ENCODE peak calls at places on chromosomes 16 and 17, in ten cellular contexts. M is left lung, K is heart right ventricle, V is kidney, Q is esophagus squamous epithelium, N is uterus, Z is HCT116, J is A549, I is MM.1S, B is pancreas. O is an unnamed sample.

GRCh38 chr17:27929990-27930389 is 36.8 kb upstream of the LYRM9 start:
- DNase-seq in M (no peak), K (no peak), V (no peak), Q (no peak), N (no peak), Z (no peak), J (no peak), I (no peak), B (no peak), O (no peak)

GRCh38 chr17:75693500-75694481 is 26.7 kb downstream of the SAP30BP start:
- DNase-seq in M (peak; percentile 76), K (peak; percentile 76), V (peak; percentile 92), Q (no peak), N (peak; percentile 64), Z (peak; percentile 76), J (peak; percentile 65), I (no peak), B (peak; percentile 70), O (peak; percentile 90)

GRCh38 chr17:78865682-78866390 is 25.2 kb upstream of the USP36 start:
- DNase-seq in M (peak; percentile 81), K (peak; percentile 84), V (peak; percentile 85), Q (no peak), N (peak; percentile 82), Z (peak; percentile 73), J (peak; percentile 77), I (peak; percentile 61), B (peak; percentile 94), O (peak; percentile 86)

GRCh38 chr17:59373879-59374495 is 42.5 kb downstream of the YPEL2 start:
- DNase-seq in M (no peak), K (no peak), V (no peak), Q (no peak), N (peak; percentile 60), Z (no peak), J (no peak), I (no peak), B (no peak), O (no peak)

GRCh38 chr17:19379306-19380075 is 1.2 kb downstream of the MAPK7 start:
- DNase-seq in M (no peak), K (no peak), V (peak; percentile 60), Q (no peak), N (peak; percentile 17), Z (no peak), J (no peak), I (no peak), B (no peak), O (peak; percentile 58)

GRCh38 chr17:50903604-50904521 is 37.7 kb upstream of the TOB1 start:
- DNase-seq in M (no peak), K (no peak), V (no peak), Q (no peak), N (no peak), Z (no peak), J (no peak), I (no peak), B (no peak), O (no peak)

GRCh38 chr17:36590082-36590481 is 1.6 kb upstream of the DHRS11 start:
- DNase-seq in M (no peak), K (no peak), V (no peak), Q (no peak), N (no peak), Z (no peak), J (no peak), I (no peak), B (no peak), O (no peak)

GRCh38 chr16:53946745-53947386 is 242.9 kb downstream of the FTO start:
- DNase-seq in M (no peak), K (no peak), V (no peak), Q (no peak), N (no peak), Z (no peak), J (no peak), I (no peak), B (no peak), O (no peak)

GRCh38 chr17:64694207-64694606 is 32.1 kb upstream of the SMURF2 start:
- DNase-seq in M (peak; percentile 83), K (peak; percentile 33), V (no peak), Q (no peak), N (peak; percentile 57), Z (peak; percentile 99), J (peak; percentile 66), I (no peak), B (peak; percentile 72), O (peak; percentile 78)

GRCh38 chr17:44087319-44087718 is 16.8 kb downstream of the G6PC3 start:
- DNase-seq in M (no peak), K (no peak), V (no peak), Q (no peak), N (no peak), Z (no peak), J (no peak), I (no peak), B (no peak), O (no peak)

GRCh38 chr17:57442914-57443571 is 186.7 kb downstream of the MSI2 start:
- DNase-seq in M (no peak), K (peak; percentile 52), V (peak; percentile 88), Q (no peak), N (no peak), Z (no peak), J (no peak), I (no peak), B (no peak), O (no peak)

GRCh38 chr17:69608808-69609494 is 194.5 kb downstream of the MAP2K6 start:
- DNase-seq in M (no peak), K (no peak), V (no peak), Q (no peak), N (no peak), Z (no peak), J (no peak), I (no peak), B (no peak), O (no peak)

DNA sequence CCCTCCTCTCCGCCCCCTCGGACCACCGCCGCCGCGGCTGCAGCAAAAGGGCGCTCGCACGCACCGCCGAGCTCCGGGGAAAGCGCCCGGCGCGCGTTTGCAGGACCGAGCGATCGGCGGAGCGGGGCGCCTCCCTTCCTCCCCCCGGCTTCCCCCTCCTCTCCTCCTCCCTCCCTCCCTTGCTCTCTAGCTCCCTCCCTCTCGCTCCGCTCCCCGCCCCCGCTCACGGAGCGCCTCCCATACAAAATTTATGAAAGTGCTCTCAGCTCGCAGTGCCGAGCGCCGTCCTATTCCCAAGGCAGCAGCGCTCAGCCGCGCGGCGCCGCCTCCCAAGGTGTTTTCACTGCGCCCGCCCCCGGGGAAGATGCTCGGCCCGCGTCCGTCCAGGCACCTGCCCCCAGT is at the start of gene RTN4RL1:
- DNase-seq in M (peak; percentile 76), K (peak; percentile 76), V (peak; percentile 93), Q (no peak), N (peak; percentile 61), Z (peak; percentile 74), J (peak; percentile 80), I (peak; percentile 29), B (no peak), O (no peak)
- H3K4me3 ChIP-seq in M (peak within 1 kb of the TSS; percentile 42), K (peak within 1 kb of the TSS; percentile 49), V (peak within 1 kb of the TSS; percentile 39), Q (peak within 1 kb of the TSS; percentile 48), N (peak within 1 kb of the TSS; percentile 44), Z (peak within 1 kb of the TSS; percentile 63), J (peak within 1 kb of the TSS; percentile 43), I (peak within 1 kb of the TSS; percentile 47), B (peak within 1 kb of the TSS; percentile 33), O (peak within 1 kb of the TSS; percentile 70)

GRCh38 chr16:24572069-24572468 is 32.7 kb downstream of the RBBP6 start:
- DNase-seq in M (no peak), K (no peak), V (no peak), Q (no peak), N (no peak), Z (no peak), J (no peak), I (no peak), B (no peak), O (no peak)
- TF ChIP-seq CTCF in M (no peak), K (no peak), V (no peak), Q (no peak), N (no peak), Z (no peak), J (no peak), I (no peak), B (no peak), O (no peak)

DNA sequence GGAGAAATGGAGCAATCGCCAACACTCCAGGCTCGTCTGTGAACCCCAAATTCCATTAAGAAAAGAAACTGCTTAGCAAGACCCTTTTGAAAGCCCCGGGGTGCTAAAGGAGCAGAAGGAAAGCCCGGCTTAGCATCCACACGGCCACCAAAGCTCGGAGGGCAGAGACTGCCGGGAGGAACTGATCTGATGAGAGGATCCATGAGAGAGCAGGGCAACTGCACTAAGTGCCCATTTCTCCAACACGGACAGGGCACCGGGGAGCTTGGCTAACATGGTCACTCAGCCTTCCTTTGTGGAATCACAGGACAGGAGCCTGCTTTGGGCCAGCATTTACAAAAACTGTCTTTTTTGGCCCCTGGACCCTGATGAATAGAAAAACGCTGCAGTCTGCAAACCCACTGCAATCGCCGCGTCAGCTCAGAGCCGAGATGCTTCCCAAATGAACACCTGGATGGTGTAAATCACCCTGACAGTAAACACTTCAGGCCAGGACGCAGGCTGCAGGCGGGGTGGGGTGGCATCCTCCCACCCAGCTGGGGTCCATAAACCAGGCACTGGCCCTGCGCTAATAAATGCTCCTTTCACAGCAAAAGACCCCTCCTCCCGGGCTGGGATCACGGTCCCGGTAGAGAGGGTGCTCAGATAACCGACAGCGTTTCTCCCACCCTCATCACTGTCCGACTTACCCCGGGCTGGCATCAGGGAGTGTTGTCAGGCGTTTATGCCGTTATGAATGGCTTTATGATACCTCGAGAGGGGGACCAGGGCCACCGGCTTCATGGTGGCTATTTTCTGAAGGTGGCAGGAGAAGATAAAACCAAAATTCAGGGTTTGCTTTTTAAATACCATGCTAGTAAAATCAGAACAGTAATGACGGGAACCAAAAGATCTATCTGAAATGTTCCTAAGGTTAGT is 299.5 kb downstream of the IRF8 start:
- DNase-seq in M (no peak), K (no peak), V (no peak), Q (no peak), N (no peak), Z (no peak), J (no peak), I (no peak), B (no peak), O (no peak)
- H3K27ac ChIP-seq in M (peak overlapping the region; percentile 78), K (no peak overlapping the region), V (no peak overlapping the region), Q (peak overlapping the region; percentile 92), N (no peak overlapping the region), Z (no peak overlapping the region), J (no peak overlapping the region), I (no peak overlapping the region), B (no peak overlapping the region), O (no peak overlapping the region)

GRCh38 chr17:489758-490329 is 137.2 kb upstream of the RPH3AL start:
- DNase-seq in M (no peak), K (peak; percentile 49), V (peak; percentile 84), Q (no peak), N (no peak), Z (no peak), J (peak; percentile 58), I (no peak), B (no peak), O (no peak)

GRCh38 chr17:493666-494065 is 141.1 kb upstream of the RPH3AL start:
- DNase-seq in M (no peak), K (no peak), V (no peak), Q (no peak), N (no peak), Z (no peak), J (no peak), I (no peak), B (no peak), O (no peak)

GRCh38 chr17:488993-489757 is 136.6 kb upstream of the RPH3AL start:
- DNase-seq in M (no peak), K (no peak), V (no peak), Q (no peak), N (no peak), Z (peak; percentile 54), J (no peak), I (no peak), B (peak; percentile 81), O (no peak)

GRCh38 chr17:492015-492399 is 139.4 kb upstream of the RPH3AL start:
- DNase-seq in M (no peak), K (no peak), V (no peak), Q (no peak), N (no peak), Z (no peak), J (no peak), I (no peak), B (no peak), O (no peak)

GRCh38 chr17:491086-492014 is 138.7 kb upstream of the RPH3AL start:
- DNase-seq in M (peak; percentile 59), K (peak; percentile 66), V (peak; percentile 91), Q (no peak), N (peak; percentile 60), Z (no peak), J (peak; percentile 41), I (no peak), B (peak; percentile 81), O (no peak)
- H3K4me3 ChIP-seq in M (peak overlapping the region; percentile 40), K (peak overlapping the region; percentile 59), V (peak overlapping the region; percentile 46), Q (peak overlapping the region; percentile 47), N (peak overlapping the region; percentile 46), Z (no peak overlapping the region), J (peak overlapping the region; percentile 60), I (no peak overlapping the region), B (peak overlapping the region; percentile 9), O (peak overlapping the region; percentile 70)